ENCODE peak calls at places on chromosomes 12 and 14, in eight cellular contexts. L is PC-3; I is CD8-positive, alpha-beta T cell; F is A549; O is H9; Q is prostate gland; J is AG04450; E is right lobe of liver. T is an unnamed sample.

GRCh38 chr12:117060236-117060926 is 38.8 kb downstream of the TESC start:
- DNase-seq in L (peak), I (no peak), F (no peak), O (peak), Q (no peak), J (no peak), E (no peak), T (no peak)

GRCh38 chr12:52380271-52380694 is 5.2 kb downstream of the KRT84 start:
- DNase-seq in L (peak), I (no peak), F (peak), O (peak), Q (peak), J (no peak), E (no peak), T (peak)

GRCh38 chr14:24058260-24058950 is 6.6 kb downstream of the CARMIL3 start:
- DNase-seq in L (peak), I (peak), F (peak), O (no peak), Q (peak), J (peak), E (no peak), T (no peak)

GRCh38 chr12:123490089-123490488 is 32.1 kb downstream of the SNRNP35 start:
- DNase-seq in L (no peak), I (no peak), F (no peak), O (no peak), Q (no peak), J (no peak), E (no peak), T (no peak)

GRCh38 chr12:54075431-54075830 is 21.8 kb downstream of the HOXC4 start:
- DNase-seq in L (no peak), I (no peak), F (no peak), O (peak), Q (no peak), J (no peak), E (no peak), T (no peak)

GRCh38 chr12:14995583-14996425 is 23.0 kb downstream of the PDE6H start:
- DNase-seq in L (peak), I (no peak), F (peak), O (no peak), Q (no peak), J (peak), E (no peak), T (no peak)

GRCh38 chr14:20714593-20715250 is 26.2 kb downstream of the ANG start:
- DNase-seq in L (peak), I (no peak), F (no peak), O (no peak), Q (peak), J (peak), E (no peak), T (peak)

GRCh38 chr14:29749327-29749726 is 178.3 kb downstream of the PRKD1 start:
- DNase-seq in L (peak), I (no peak), F (peak), O (no peak), Q (no peak), J (no peak), E (no peak), T (no peak)

GRCh38 chr12:82803201-82803600 is 116.5 kb downstream of the TMTC2 start:
- DNase-seq in L (no peak), I (no peak), F (no peak), O (no peak), Q (no peak), J (no peak), E (no peak), T (no peak)

GRCh38 chr14:102951799-102952198 is 29.3 kb downstream of the AMN start:
- DNase-seq in L (no peak), I (no peak), F (no peak), O (no peak), Q (no peak), J (no peak), E (no peak), T (no peak)

GRCh38 chr14:102538598-102539543 is 29.3 kb upstream of the ANKRD9 start:
- DNase-seq in L (no peak), I (no peak), F (no peak), O (no peak), Q (no peak), J (no peak), E (no peak), T (no peak)

GRCh38 chr12:26971963-26972362 is 33.7 kb downstream of the FGFR1OP2 start:
- DNase-seq in L (no peak), I (peak), F (no peak), O (no peak), Q (no peak), J (no peak), E (no peak), T (no peak)

GRCh38 chr12:71415336-71416231 is 24.0 kb upstream of the LGR5 start:
- DNase-seq in L (peak), I (no peak), F (peak), O (peak), Q (peak), J (peak), E (no peak), T (no peak)

GRCh38 chr14:95140060-95140858 is 17.1 kb downstream of the DICER1 start:
- DNase-seq in L (peak), I (no peak), F (no peak), O (no peak), Q (no peak), J (no peak), E (no peak), T (no peak)

GRCh38 chr14:22221508-22221907 is 367.5 kb downstream of the DAD1 start:
- DNase-seq in L (peak), I (no peak), F (peak), O (no peak), Q (no peak), J (no peak), E (no peak), T (no peak)

GRCh38 chr12:96167492-96167891 is 26.7 kb upstream of the ELK3 start:
- DNase-seq in L (no peak), I (no peak), F (no peak), O (no peak), Q (no peak), J (no peak), E (no peak), T (no peak)

GRCh38 chr14:36517242-36518030 is 2.6 kb downstream of the NKX2-1 start:
- DNase-seq in L (no peak), I (no peak), F (no peak), O (peak), Q (no peak), J (no peak), E (no peak), T (peak)

GRCh38 chr14:57293851-57294837 is 25.4 kb downstream of the AP5M1 start:
- DNase-seq in L (peak), I (no peak), F (no peak), O (no peak), Q (no peak), J (no peak), E (no peak), T (no peak)

GRCh38 chr12:62647586-62647985 is 181.0 kb downstream of the MON2 start:
- DNase-seq in L (no peak), I (no peak), F (no peak), O (no peak), Q (no peak), J (no peak), E (no peak), T (no peak)

GRCh38 chr14:99212646-99213045 is 59.4 kb downstream of the BCL11B start:
- DNase-seq in L (no peak), I (no peak), F (no peak), O (no peak), Q (no peak), J (no peak), E (no peak), T (no peak)

GRCh38 chr12:46300906-46301305 is 32.1 kb upstream of the SLC38A1 start:
- DNase-seq in L (no peak), I (no peak), F (no peak), O (no peak), Q (no peak), J (no peak), E (no peak), T (no peak)

GRCh38 chr12:139585-139984 is 73.0 kb downstream of the IQSEC3 start:
- DNase-seq in L (no peak), I (no peak), F (no peak), O (no peak), Q (no peak), J (no peak), E (no peak), T (peak)

GRCh38 chr12:97767347-97767746 is 304.7 kb downstream of the RMST start:
- DNase-seq in L (no peak), I (no peak), F (no peak), O (no peak), Q (no peak), J (no peak), E (no peak), T (no peak)

GRCh38 chr12:46661161-46661845 is 164.5 kb downstream of the SLC38A4 start:
- DNase-seq in L (peak), I (no peak), F (peak), O (no peak), Q (peak), J (peak), E (no peak), T (no peak)

GRCh38 chr14:100824946-100825690 is 800 bp upstream of the MEG3 start:
- DNase-seq in L (no peak), I (no peak), F (no peak), O (no peak), Q (no peak), J (no peak), E (no peak), T (no peak)

GRCh38 chr12:117235261-117235660 is 45.0 kb upstream of the FBXO21 start:
- DNase-seq in L (no peak), I (no peak), F (no peak), O (no peak), Q (no peak), J (no peak), E (no peak), T (no peak)

GRCh38 chr14:81676879-81677278 is 143.2 kb upstream of the SEL1L start:
- DNase-seq in L (no peak), I (no peak), F (no peak), O (no peak), Q (no peak), J (no peak), E (no peak), T (no peak)

GRCh38 chr14:99507860-99508640 is 26.8 kb downstream of the CCNK start:
- DNase-seq in L (no peak), I (no peak), F (no peak), O (no peak), Q (no peak), J (no peak), E (no peak), T (no peak)

GRCh38 chr12:586318-587071 is 76.8 kb downstream of the NINJ2 start:
- DNase-seq in L (no peak), I (no peak), F (no peak), O (peak), Q (no peak), J (no peak), E (no peak), T (no peak)

GRCh38 chr14:28321475-28322244 is 444.9 kb upstream of the FOXG1 start:
- DNase-seq in L (peak), I (no peak), F (peak), O (no peak), Q (no peak), J (no peak), E (no peak), T (no peak)

GRCh38 chr12:108365324-108365723 is 26.2 kb upstream of the CMKLR1 start:
- DNase-seq in L (no peak), I (no peak), F (no peak), O (no peak), Q (no peak), J (no peak), E (no peak), T (no peak)

GRCh38 chr12:110245278-110245868 is 35.7 kb upstream of the ATP2A2 start:
- DNase-seq in L (peak), I (peak), F (peak), O (peak), Q (no peak), J (no peak), E (peak), T (peak)

GRCh38 chr12:3747543-3747942 is 5.4 kb downstream of the CRACR2A start:
- DNase-seq in L (no peak), I (peak), F (no peak), O (peak), Q (peak), J (no peak), E (no peak), T (no peak)

GRCh38 chr12:110762891-110763290 is 20.2 kb upstream of the PPP1CC start:
- DNase-seq in L (no peak), I (no peak), F (no peak), O (no peak), Q (no peak), J (no peak), E (no peak), T (no peak)

GRCh38 chr12:78229491-78230209 is 399.0 kb downstream of the NAV3 start:
- DNase-seq in L (peak), I (no peak), F (peak), O (peak), Q (no peak), J (no peak), E (no peak), T (no peak)

GRCh38 chr12:128644664-128645296 is 179.0 kb downstream of the SLC15A4 start:
- DNase-seq in L (peak), I (no peak), F (peak), O (peak), Q (peak), J (no peak), E (no peak), T (no peak)

GRCh38 chr14:74620497-74620921 is 8.5 kb upstream of the LTBP2 start:
- DNase-seq in L (peak), I (peak), F (peak), O (no peak), Q (no peak), J (peak), E (no peak), T (no peak)

GRCh38 chr14:68676511-68676943 is 116.3 kb downstream of the ZFP36L1 start:
- DNase-seq in L (no peak), I (no peak), F (no peak), O (no peak), Q (peak), J (no peak), E (no peak), T (no peak)

GRCh38 chr14:61609143-61609851 is 86.0 kb upstream of the HIF1A start:
- DNase-seq in L (peak), I (no peak), F (no peak), O (peak), Q (no peak), J (no peak), E (no peak), T (no peak)

GRCh38 chr14:61609885-61610284 is 85.4 kb upstream of the HIF1A start:
- DNase-seq in L (no peak), I (no peak), F (no peak), O (no peak), Q (no peak), J (peak), E (no peak), T (no peak)

GRCh38 chr14:61608245-61609142 is 86.8 kb upstream of the HIF1A start:
- DNase-seq in L (peak), I (no peak), F (no peak), O (no peak), Q (no peak), J (no peak), E (no peak), T (no peak)

GRCh38 chr14:61610900-61611299 is 84.4 kb upstream of the HIF1A start:
- DNase-seq in L (no peak), I (no peak), F (no peak), O (no peak), Q (no peak), J (no peak), E (no peak), T (no peak)

DNA sequence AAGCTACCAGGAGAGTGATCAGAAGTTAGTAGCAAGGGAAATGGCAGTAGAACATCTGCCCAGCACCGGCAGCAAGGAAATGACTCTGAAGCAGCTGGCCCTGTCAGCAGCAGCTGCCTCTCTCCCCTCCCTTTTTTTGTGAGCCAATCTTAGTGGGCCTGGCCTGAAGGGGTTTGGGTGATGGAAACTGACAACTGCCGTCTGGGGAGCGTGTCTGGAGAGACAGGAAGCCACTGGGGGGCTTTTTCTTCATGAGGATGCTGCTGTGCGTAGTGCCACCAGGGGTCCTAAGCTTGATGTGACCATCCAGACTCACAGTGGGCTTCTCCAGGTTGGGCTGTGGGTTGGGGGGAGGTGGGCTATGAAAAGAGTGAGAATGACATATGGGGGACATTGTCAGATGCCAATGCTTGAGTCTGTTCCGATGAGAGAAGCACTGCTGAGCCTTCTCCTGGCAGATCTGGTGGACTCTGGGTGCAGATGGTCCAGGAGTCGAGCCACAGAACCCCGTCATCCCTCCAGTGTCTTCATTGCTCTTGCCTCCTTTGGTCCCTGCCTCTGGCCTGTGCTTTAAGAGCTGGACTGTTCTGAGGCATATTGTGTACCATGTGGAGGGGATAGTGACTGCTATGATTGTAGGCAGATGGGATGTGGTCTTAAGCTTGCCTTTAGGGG is 87.6 kb upstream of the HIF1A start:
- DNase-seq in L (no peak), I (peak), F (no peak), O (peak), Q (no peak), J (no peak), E (no peak), T (no peak)
- TF ChIP-seq CTCF in L (no peak), I (no peak), F (no peak), O (peak), Q (no peak), J (no peak), E (no peak), T (no peak)

GRCh38 chr12:12338528-12339168 is 11.4 kb downstream of the MANSC1 start:
- DNase-seq in L (peak), I (no peak), F (no peak), O (no peak), Q (no peak), J (no peak), E (no peak), T (no peak)
- H3K27ac ChIP-seq in L (peak), I (no peak), F (no peak), O (no peak), Q (peak), J (no peak), E (no peak), T (no peak)

DNA sequence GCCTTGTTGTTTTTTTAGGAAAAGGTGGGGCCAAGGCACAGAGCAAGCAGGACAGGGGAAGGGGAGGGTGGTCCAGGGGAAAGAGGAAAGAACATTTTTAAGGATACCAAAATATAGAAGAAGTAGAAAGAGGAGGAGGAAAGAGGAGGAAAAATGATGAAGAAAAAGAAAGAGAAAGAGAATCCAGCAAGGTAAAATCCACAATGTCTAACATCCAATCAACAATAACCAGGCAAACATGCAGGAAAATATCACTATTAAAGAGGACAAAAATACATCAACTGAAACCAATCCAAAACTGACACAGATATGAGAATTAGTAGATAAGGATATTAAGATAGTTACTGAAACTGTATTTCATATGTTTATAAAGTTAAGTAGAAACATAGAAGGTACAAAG is 7.0 kb upstream of the TMEM120B start:
- DNase-seq in L (no peak), I (no peak), F (no peak), O (no peak), Q (no peak), J (no peak), E (no peak), T (no peak)
- TF ChIP-seq CTCF in L (no peak), I (no peak), F (no peak), O (no peak), Q (no peak), J (no peak), E (no peak), T (no peak)

GRCh38 chr12:69473229-69473628 is 3.0 kb downstream of the FRS2 start:
- DNase-seq in L (no peak), I (no peak), F (no peak), O (no peak), Q (no peak), J (no peak), E (no peak), T (no peak)

GRCh38 chr12:69480698-69481097 is 10.5 kb downstream of the FRS2 start:
- DNase-seq in L (no peak), I (no peak), F (no peak), O (no peak), Q (no peak), J (no peak), E (no peak), T (no peak)

GRCh38 chr12:69479675-69480074 is 9.5 kb downstream of the FRS2 start:
- DNase-seq in L (no peak), I (no peak), F (no peak), O (no peak), Q (no peak), J (no peak), E (no peak), T (no peak)

GRCh38 chr12:69475237-69475984 is 5.2 kb downstream of the FRS2 start:
- DNase-seq in L (no peak), I (no peak), F (peak), O (no peak), Q (no peak), J (no peak), E (no peak), T (no peak)

GRCh38 chr12:69476276-69477017 is 6.3 kb downstream of the FRS2 start:
- DNase-seq in L (no peak), I (no peak), F (no peak), O (no peak), Q (no peak), J (no peak), E (no peak), T (no peak)
- H3K27ac ChIP-seq in L (no peak), I (no peak), F (no peak), O (no peak), Q (peak), J (no peak), E (no peak), T (peak)

GRCh38 chr12:67268896-67269631 is at the start of gene CAND1:
- DNase-seq in L (peak), I (peak), F (peak), O (peak), Q (peak), J (peak), E (peak), T (peak)
- TF ChIP-seq CTCF in L (no peak), I (no peak), F (peak), O (no peak), Q (no peak), J (no peak), E (peak), T (peak)

GRCh38 chr14:93051600-93052546 is 63.9 kb downstream of the ITPK1 start:
- DNase-seq in L (no peak), I (no peak), F (no peak), O (peak), Q (peak), J (no peak), E (no peak), T (no peak)
- H3K27ac ChIP-seq in L (no peak), I (no peak), F (no peak), O (peak), Q (peak), J (no peak), E (no peak), T (no peak)

DNA sequence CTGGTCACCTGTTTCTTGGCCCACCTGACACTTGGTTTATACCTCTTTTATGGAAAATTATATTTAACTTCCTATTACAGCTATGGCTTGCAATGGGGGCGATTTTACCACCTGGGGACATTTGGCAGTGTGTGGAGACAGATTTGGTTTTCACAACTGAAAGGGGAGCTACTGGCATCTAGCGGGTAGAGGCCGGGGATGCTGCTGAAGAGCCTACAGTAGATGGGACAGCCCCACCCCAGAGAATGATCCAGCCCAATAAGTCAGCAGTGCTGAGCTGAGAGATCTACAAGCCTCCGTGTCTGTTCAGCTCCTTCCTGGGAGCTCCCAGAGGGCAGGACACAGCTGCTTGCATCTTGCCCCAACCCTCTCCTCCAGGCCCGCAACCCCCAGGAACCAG is 302.8 kb downstream of the CACNA1C start:
- DNase-seq in L (no peak), I (no peak), F (no peak), O (no peak), Q (no peak), J (no peak), E (no peak), T (no peak)
- TF ChIP-seq CTCF in L (no peak), I (no peak), F (no peak), O (no peak), Q (no peak), J (no peak), E (no peak), T (no peak)

DNA sequence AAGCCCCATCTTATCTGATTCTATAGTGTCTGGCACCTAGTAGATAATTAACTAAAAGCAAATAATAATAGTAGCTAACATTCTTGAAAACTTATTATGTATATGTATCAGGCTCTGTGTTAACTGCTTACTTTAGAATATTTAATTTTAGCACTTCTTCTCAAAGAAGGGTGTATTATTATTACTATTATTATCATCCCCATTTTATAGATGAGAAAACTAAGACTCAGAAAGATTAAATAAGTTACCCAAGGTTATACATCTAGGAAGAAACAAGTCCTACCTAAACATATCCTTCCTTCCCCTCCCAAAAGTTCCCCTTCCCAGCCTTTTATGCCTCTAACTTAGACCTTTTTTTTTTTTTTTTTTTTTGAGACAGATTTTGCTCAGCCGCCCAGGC is 61.4 kb downstream of the UBR7 start:
- DNase-seq in L (no peak), I (no peak), F (no peak), O (no peak), Q (no peak), J (no peak), E (no peak), T (no peak)
- H3K27ac ChIP-seq in L (no peak), I (no peak), F (no peak), O (no peak), Q (no peak), J (no peak), E (no peak), T (no peak)

T was measured in lower lobe of right lung.